ENCODE peak calls at places on chromosomes 3 and 15, in nine cellular contexts. E, K, C, A, V, J, R, Q and Z are unnamed samples. For H3K9me3, the result is how much of the 10 kb centered on the place peaks cover.

GRCh38 chr3:80190051-80190450 is 422.3 kb upstream of the ROBO1 start:
- DNase-seq in E (no peak), K (no peak), C (no peak), A (peak), V (peak), J (no peak), R (no peak), Q (no peak), Z (no peak)

GRCh38 chr3:71461098-71461497 is 122.4 kb downstream of the FOXP1 start:
- DNase-seq in E (no peak), K (no peak), C (no peak), A (no peak), V (no peak), J (no peak), R (no peak), Q (no peak), Z (no peak)

GRCh38 chr3:123618768-123619484 is 34.1 kb upstream of the HACD2 start:
- DNase-seq in E (peak), K (peak), C (peak), A (no peak), V (no peak), J (peak), R (peak), Q (no peak), Z (no peak)

GRCh38 chr3:127667119-127667681 is 5.6 kb upstream of the ABTB1 start:
- DNase-seq in E (no peak), K (no peak), C (no peak), A (no peak), V (no peak), J (no peak), R (no peak), Q (no peak), Z (no peak)

GRCh38 chr3:119637679-119638525 is 22.5 kb downstream of the POPDC2 start:
- DNase-seq in E (no peak), K (no peak), C (no peak), A (peak), V (no peak), J (no peak), R (no peak), Q (no peak), Z (no peak)

GRCh38 chr3:65666426-65667091 is 372.2 kb downstream of the MAGI1 start:
- DNase-seq in E (no peak), K (no peak), C (no peak), A (no peak), V (no peak), J (no peak), R (no peak), Q (no peak), Z (no peak)

GRCh38 chr15:67300266-67300914 is 45.8 kb downstream of the IQCH start:
- DNase-seq in E (no peak), K (no peak), C (no peak), A (no peak), V (no peak), J (no peak), R (no peak), Q (no peak), Z (no peak)

GRCh38 chr3:151925419-151925818 is 52.0 kb downstream of the SUCNR1 start:
- DNase-seq in E (no peak), K (no peak), C (no peak), A (no peak), V (no peak), J (no peak), R (no peak), Q (no peak), Z (no peak)

GRCh38 chr3:119631529-119631928 is 28.9 kb downstream of the POPDC2 start:
- DNase-seq in E (no peak), K (no peak), C (no peak), A (no peak), V (no peak), J (no peak), R (no peak), Q (no peak), Z (no peak)

GRCh38 chr3:112114558-112115160 is 18.4 kb downstream of the GCSAM start:
- DNase-seq in E (no peak), K (no peak), C (no peak), A (no peak), V (no peak), J (no peak), R (no peak), Q (no peak), Z (no peak)

GRCh38 chr15:62649793-62650420 is 392.6 kb upstream of the TPM1 start:
- DNase-seq in E (peak), K (no peak), C (peak), A (no peak), V (no peak), J (no peak), R (no peak), Q (no peak), Z (no peak)

GRCh38 chr15:67411491-67411890 is 109.4 kb upstream of the C15orf61 start:
- DNase-seq in E (no peak), K (no peak), C (no peak), A (no peak), V (no peak), J (no peak), R (no peak), Q (no peak), Z (no peak)

GRCh38 chr3:44499149-44499898 is 21.9 kb upstream of the ZNF445 start:
- DNase-seq in E (no peak), K (no peak), C (no peak), A (no peak), V (no peak), J (no peak), R (no peak), Q (no peak), Z (no peak)
- H3K9me3 ChIP-seq in E (half or more), K (half or more), C (under half), A (under half), V (under half), J (under half), R (under half), Q (under half), Z (under half)

GRCh38 chr15:25240461-25241021 is 198.3 kb downstream of the UBE3A start:
- DNase-seq in E (peak), K (peak), C (no peak), A (no peak), V (no peak), J (no peak), R (no peak), Q (peak), Z (no peak)
- H3K9me3 ChIP-seq in E (under half), K (under half), C (under half), A (under half), V (under half), J (under half), R (under half), Q (under half), Z (under half)

DNA sequence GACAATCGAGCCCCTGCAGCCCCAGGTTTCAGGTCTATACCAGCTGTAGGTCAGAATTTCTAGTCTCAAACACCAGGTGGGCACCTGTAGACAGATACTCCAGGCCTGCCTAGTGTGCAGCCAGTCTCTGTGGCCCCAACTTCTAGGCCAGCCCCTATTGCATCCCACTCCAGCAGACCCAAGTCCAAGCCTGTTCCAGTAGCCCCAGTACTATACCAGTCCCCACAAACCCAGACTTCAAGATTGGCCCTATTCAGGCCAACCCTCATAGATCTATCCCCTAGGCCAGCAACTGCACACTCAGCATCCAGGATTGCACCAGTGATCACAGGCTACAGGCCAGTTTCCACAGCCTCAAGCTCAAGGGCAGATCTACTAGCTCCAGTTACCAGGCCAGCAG is 344.0 kb downstream of the PYDC2 start:
- DNase-seq in E (no peak), K (no peak), C (no peak), A (no peak), V (no peak), J (no peak), R (no peak), Q (no peak), Z (no peak)
- H3K9me3 ChIP-seq in E (under half), K (under half), C (under half), A (under half), V (under half), J (under half), R (under half), Q (under half), Z (under half)

GRCh38 chr15:88681610-88682221 is 42.9 kb downstream of the ISG20 start:
- DNase-seq in E (no peak), K (no peak), C (no peak), A (no peak), V (no peak), J (peak), R (no peak), Q (no peak), Z (no peak)
- H3K9me3 ChIP-seq in E (under half), K (under half), C (under half), A (under half), V (under half), J (under half), R (under half), Q (under half), Z (under half)

GRCh38 chr3:113339616-113340244 is 101.6 kb downstream of the CFAP44 start:
- DNase-seq in E (no peak), K (no peak), C (no peak), A (no peak), V (no peak), J (no peak), R (no peak), Q (no peak), Z (no peak)
- H3K9me3 ChIP-seq in E (under half), K (under half), C (under half), A (under half), V (under half), J (under half), R (under half), Q (under half), Z (under half)